ENCODE peak calls at places on chromosome 12, in ten cellular contexts. E is fibroblast of mammary gland; K is endothelial cell of umbilical vein; S is lower leg skin; F is esophagus squamous epithelium; V is GM10248; Q is cardiac muscle cell; O is ascending aorta; U is AG04450; L is CD4-positive, alpha-beta T cell. A is an unnamed sample.

GRCh38 chr12:121300083-121300819 is 3.7 kb upstream of the CAMKK2 start:
- DNase-seq in F (no peak), E (no peak), V (no peak), S (peak), U (no peak), K (peak), Q (no peak), O (no peak), L (no peak), A (no peak)

GRCh38 chr12:108884116-108885012 is 4.5 kb downstream of the DAO start:
- DNase-seq in K (peak), L (peak), O (no peak), V (peak), F (no peak), Q (peak), E (peak), U (no peak), S (no peak), A (peak)

GRCh38 chr12:46858368-46858767 is 32.6 kb upstream of the SLC38A4 start:
- DNase-seq in O (no peak), V (no peak), K (no peak), S (no peak), U (no peak), Q (no peak), L (no peak), F (no peak), E (peak), A (no peak)

GRCh38 chr12:3158851-3159465 is 81.8 kb downstream of the TSPAN9 start:
- DNase-seq in E (peak), Q (peak), S (no peak), V (no peak), U (no peak), K (peak), L (no peak), O (no peak), F (no peak), A (no peak)

GRCh38 chr12:49868449-49868848 is 25.5 kb upstream of the BCDIN3D start:
- DNase-seq in V (no peak), F (no peak), Q (no peak), L (no peak), K (no peak), O (no peak), E (no peak), U (no peak), S (peak), A (no peak)

GRCh38 chr12:113852695-113853490 is 113.2 kb downstream of the RBM19 start:
- DNase-seq in U (no peak), F (no peak), O (no peak), E (no peak), Q (no peak), K (no peak), S (no peak), L (no peak), V (no peak), A (no peak)

GRCh38 chr12:115160290-115161108 is 476.5 kb upstream of the TBX3 start:
- DNase-seq in U (no peak), V (no peak), L (no peak), F (no peak), Q (no peak), E (no peak), O (no peak), S (no peak), K (no peak), A (no peak)

GRCh38 chr12:113464852-113465719 is 6.6 kb downstream of the LHX5 start:
- DNase-seq in V (no peak), U (no peak), S (no peak), K (no peak), L (no peak), Q (no peak), F (no peak), O (no peak), E (no peak), A (no peak)

GRCh38 chr12:87441511-87441910 is 587.7 kb downstream of the C12orf50 start:
- DNase-seq in Q (peak), K (no peak), U (no peak), L (no peak), O (no peak), S (no peak), F (no peak), V (no peak), E (peak), A (no peak)

GRCh38 chr12:123044351-123044750 is 63.9 kb downstream of the ARL6IP4 start:
- DNase-seq in Q (no peak), F (no peak), L (no peak), S (no peak), U (no peak), E (no peak), V (no peak), O (no peak), K (no peak), A (no peak)

GRCh38 chr12:83389237-83389996 is 702.7 kb downstream of the TMTC2 start:
- DNase-seq in K (no peak), F (no peak), Q (no peak), U (no peak), V (no peak), S (no peak), O (no peak), E (no peak), L (no peak), A (no peak)

GRCh38 chr12:47033797-47034555 is 45.4 kb upstream of the PCED1B start:
- DNase-seq in Q (peak), L (no peak), F (no peak), K (no peak), E (no peak), S (no peak), V (no peak), U (no peak), O (no peak), A (no peak)

DNA sequence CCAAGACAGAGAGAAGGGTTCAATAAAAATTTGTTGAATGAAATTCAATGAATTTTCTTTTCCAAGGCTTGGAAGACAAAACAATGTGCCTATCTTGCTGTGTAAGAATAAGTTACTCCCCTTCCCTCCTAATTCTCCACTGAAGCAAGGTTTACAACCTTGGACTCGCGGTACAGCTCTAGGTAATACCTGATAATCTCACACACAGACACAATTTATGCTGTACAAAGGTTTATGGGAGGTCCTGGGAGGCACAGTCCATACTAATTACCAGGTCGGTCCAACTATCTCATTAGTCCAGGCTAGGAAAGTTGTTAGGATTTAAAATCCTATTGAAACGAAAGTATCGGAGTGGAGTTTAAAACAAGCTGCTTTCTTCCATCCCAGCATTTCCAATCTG is 42.6 kb downstream of the NELL2 start:
- DNase-seq in O (no peak), U (no peak), L (no peak), Q (no peak), E (no peak), V (no peak), S (no peak), F (no peak), K (no peak), A (no peak)
- TF ChIP-seq CTCF in O (no peak), U (no peak), L (no peak), Q (no peak), E (no peak), V (no peak), S (no peak), F (no peak), K (no peak), A (no peak)

GRCh38 chr12:125038976-125039625 is 26.1 kb upstream of the AACS start:
- DNase-seq in S (no peak), O (no peak), F (no peak), U (no peak), L (no peak), Q (no peak), E (peak), K (no peak), V (no peak), A (no peak)
- TF ChIP-seq CTCF in S (no peak), O (no peak), F (no peak), U (peak), L (no peak), Q (no peak), E (peak), K (no peak), V (no peak), A (no peak)

GRCh38 chr12:66903782-66904396 is 225.0 kb upstream of the GRIP1 start:
- DNase-seq in O (no peak), U (no peak), L (no peak), E (no peak), S (no peak), K (no peak), Q (no peak), F (no peak), V (no peak), A (no peak)
- TF ChIP-seq CTCF in O (no peak), U (no peak), L (peak), E (no peak), S (no peak), K (no peak), Q (no peak), F (peak), V (no peak), A (no peak)

GRCh38 chr12:66144796-66145754 is 14.5 kb upstream of the LLPH start:
- DNase-seq in S (no peak), E (peak), O (no peak), U (no peak), L (no peak), K (peak), V (no peak), F (no peak), Q (peak), A (no peak)
- TF ChIP-seq CTCF in S (no peak), E (peak), O (peak), U (peak), L (peak), K (peak), V (no peak), F (peak), Q (peak), A (peak)

GRCh38 chr12:111505601-111506036 is 93.5 kb downstream of the ATXN2 start:
- DNase-seq in L (no peak), V (no peak), U (no peak), Q (no peak), S (no peak), E (no peak), K (no peak), F (no peak), O (no peak), A (no peak)
- TF ChIP-seq CTCF in L (no peak), V (no peak), U (no peak), Q (no peak), S (no peak), E (no peak), K (no peak), F (no peak), O (no peak), A (no peak)

GRCh38 chr12:16600525-16600924 is 5.4 kb downstream of the LMO3 start:
- DNase-seq in U (no peak), L (no peak), E (no peak), S (no peak), V (no peak), O (no peak), Q (no peak), F (no peak), K (no peak), A (no peak)

GRCh38 chr12:16594796-16595195 is 11.2 kb downstream of the LMO3 start:
- DNase-seq in E (no peak), Q (no peak), K (no peak), V (no peak), L (no peak), O (no peak), U (no peak), S (no peak), F (no peak), A (no peak)

GRCh38 chr12:16603265-16603915 is 2.6 kb downstream of the LMO3 start:
- DNase-seq in Q (no peak), O (no peak), U (no peak), L (no peak), F (no peak), S (no peak), E (no peak), V (no peak), K (no peak), A (no peak)

GRCh38 chr12:16602412-16602811 is 3.5 kb downstream of the LMO3 start:
- DNase-seq in S (no peak), K (no peak), U (no peak), Q (no peak), L (no peak), F (no peak), V (no peak), O (no peak), E (no peak), A (no peak)

GRCh38 chr12:16599081-16599480 is 6.9 kb downstream of the LMO3 start:
- DNase-seq in L (no peak), K (no peak), U (no peak), V (no peak), O (no peak), F (no peak), S (no peak), Q (no peak), E (no peak), A (no peak)
- TF ChIP-seq CTCF in L (no peak), K (no peak), U (no peak), V (no peak), O (no peak), F (no peak), S (no peak), Q (no peak), E (no peak), A (no peak)

GRCh38 chr12:52360663-52361271 is 6.5 kb downstream of the KRT85 start:
- DNase-seq in O (no peak), K (no peak), V (no peak), S (peak), E (no peak), Q (no peak), U (no peak), L (peak), F (no peak), A (peak)

GRCh38 chr12:52363111-52363679 is 4.1 kb downstream of the KRT85 start:
- DNase-seq in V (no peak), E (no peak), F (no peak), O (no peak), S (peak), K (no peak), L (no peak), U (no peak), Q (no peak), A (peak)

GRCh38 chr12:52361553-52361952 is 5.7 kb downstream of the KRT85 start:
- DNase-seq in S (peak), L (peak), E (no peak), F (no peak), O (no peak), Q (no peak), U (no peak), V (no peak), K (no peak), A (peak)

GRCh38 chr12:52364061-52364460 is 3.2 kb downstream of the KRT85 start:
- DNase-seq in K (no peak), E (no peak), L (no peak), F (no peak), S (peak), V (no peak), Q (no peak), O (no peak), U (no peak), A (peak)

GRCh38 chr12:52362118-52362726 is 5.1 kb downstream of the KRT85 start:
- DNase-seq in S (peak), E (no peak), K (no peak), F (no peak), U (no peak), Q (no peak), L (no peak), V (no peak), O (no peak), A (peak)
- TF ChIP-seq CTCF in S (no peak), E (peak), K (peak), F (no peak), U (peak), Q (peak), L (no peak), V (peak), O (no peak), A (no peak)

DNA sequence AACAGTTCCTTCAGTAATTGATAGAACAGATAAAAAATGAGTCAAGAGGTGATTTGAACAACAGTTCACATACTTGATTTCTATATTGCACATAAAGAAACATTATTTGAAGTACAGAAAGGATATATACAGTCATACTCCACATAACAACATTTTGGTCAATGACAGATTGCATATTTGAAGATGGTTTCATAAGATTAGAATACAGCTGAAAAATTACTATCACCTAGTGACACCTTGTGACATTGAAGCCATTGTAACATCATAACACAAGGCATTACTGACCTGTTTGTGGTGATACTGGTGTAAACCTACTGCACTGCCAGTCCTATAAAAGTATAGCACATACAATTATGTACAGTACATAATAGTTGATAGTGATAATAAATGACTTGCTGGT is 43.1 kb upstream of the ABCC9 start:
- DNase-seq in U (no peak), L (no peak), F (no peak), V (no peak), S (no peak), K (no peak), Q (no peak), E (peak), O (no peak), A (no peak)
- TF ChIP-seq CTCF in U (no peak), L (no peak), F (no peak), V (no peak), S (no peak), K (no peak), Q (no peak), E (no peak), O (no peak), A (no peak)